ENCODE peak calls at places on chromosomes 1 and 21, in nine cellular contexts. One of them, this sample, is unnamed.

GRCh38 chr1:156848461-156849150 is 10.3 kb downstream of the INSRR start:
- DNase-seq in NCI-H187: no peak
- DNase-seq in stimulated activated naive CD8-positive, alpha-beta T cell treated with anti-CD3 and anti-CD28 coated beads, Interleukin-15, Interleukin-2, amounts not matched to agents 100 U/mL and 50 U/mL, for 24 hours: peak
- DNase-seq in amniotic epithelial cell: no peak
- DNase-seq in iPS-NIHi11: peak
- DNase-seq in IMR-90: no peak
- DNase-seq in H54: no peak
- DNase-seq in stimulated activated effector memory CD8-positive, alpha-beta T cell treated with anti-CD3 and anti-CD28 coated beads, Interleukin-12 subunit alpha, Interleukin-12 subunit beta, amount 100 ng/mL, for 72 hours: peak
- DNase-seq in activated CD4-positive, alpha-beta T cell treated with anti-CD3 and anti-CD28 coated beads, Interleukin-2, amount 50 U/mL, for 1 hour: peak
- DNase-seq in this sample: no peak

GRCh38 chr1:75724472-75725022 is at the start of gene ACADM:
- DNase-seq in stimulated activated naive CD8-positive, alpha-beta T cell treated with anti-CD3 and anti-CD28 coated beads, Interleukin-15, Interleukin-2, amounts not matched to agents 100 U/mL and 50 U/mL, for 24 hours: peak
- DNase-seq in stimulated activated effector memory CD8-positive, alpha-beta T cell treated with anti-CD3 and anti-CD28 coated beads, Interleukin-12 subunit alpha, Interleukin-12 subunit beta, amount 100 ng/mL, for 72 hours: peak
- DNase-seq in activated CD4-positive, alpha-beta T cell treated with anti-CD3 and anti-CD28 coated beads, Interleukin-2, amount 50 U/mL, for 1 hour: peak
- DNase-seq in NCI-H187: peak
- DNase-seq in IMR-90: peak
- DNase-seq in iPS-NIHi11: peak
- DNase-seq in H54: peak
- DNase-seq in amniotic epithelial cell: peak
- DNase-seq in this sample: peak

GRCh38 chr1:67736750-67737149 is 51.7 kb downstream of the GADD45A start:
- DNase-seq in iPS-NIHi11: no peak
- DNase-seq in amniotic epithelial cell: no peak
- DNase-seq in NCI-H187: no peak
- DNase-seq in stimulated activated effector memory CD8-positive, alpha-beta T cell treated with anti-CD3 and anti-CD28 coated beads, Interleukin-12 subunit alpha, Interleukin-12 subunit beta, amount 100 ng/mL, for 72 hours: no peak
- DNase-seq in activated CD4-positive, alpha-beta T cell treated with anti-CD3 and anti-CD28 coated beads, Interleukin-2, amount 50 U/mL, for 1 hour: no peak
- DNase-seq in H54: no peak
- DNase-seq in IMR-90: no peak
- DNase-seq in stimulated activated naive CD8-positive, alpha-beta T cell treated with anti-CD3 and anti-CD28 coated beads, Interleukin-15, Interleukin-2, amounts not matched to agents 100 U/mL and 50 U/mL, for 24 hours: no peak
- DNase-seq in this sample: no peak

GRCh38 chr1:111290640-111291039 is at the start of gene CHIA:
- DNase-seq in stimulated activated naive CD8-positive, alpha-beta T cell treated with anti-CD3 and anti-CD28 coated beads, Interleukin-15, Interleukin-2, amounts not matched to agents 100 U/mL and 50 U/mL, for 24 hours: no peak
- DNase-seq in NCI-H187: peak
- DNase-seq in stimulated activated effector memory CD8-positive, alpha-beta T cell treated with anti-CD3 and anti-CD28 coated beads, Interleukin-12 subunit alpha, Interleukin-12 subunit beta, amount 100 ng/mL, for 72 hours: no peak
- DNase-seq in IMR-90: no peak
- DNase-seq in H54: no peak
- DNase-seq in activated CD4-positive, alpha-beta T cell treated with anti-CD3 and anti-CD28 coated beads, Interleukin-2, amount 50 U/mL, for 1 hour: no peak
- DNase-seq in amniotic epithelial cell: no peak
- DNase-seq in iPS-NIHi11: no peak
- DNase-seq in this sample: no peak

GRCh38 chr1:65231718-65232330 is 77.5 kb upstream of the DNAJC6 start:
- DNase-seq in amniotic epithelial cell: no peak
- DNase-seq in IMR-90: no peak
- DNase-seq in stimulated activated effector memory CD8-positive, alpha-beta T cell treated with anti-CD3 and anti-CD28 coated beads, Interleukin-12 subunit alpha, Interleukin-12 subunit beta, amount 100 ng/mL, for 72 hours: no peak
- DNase-seq in H54: no peak
- DNase-seq in iPS-NIHi11: no peak
- DNase-seq in activated CD4-positive, alpha-beta T cell treated with anti-CD3 and anti-CD28 coated beads, Interleukin-2, amount 50 U/mL, for 1 hour: no peak
- DNase-seq in NCI-H187: no peak
- DNase-seq in stimulated activated naive CD8-positive, alpha-beta T cell treated with anti-CD3 and anti-CD28 coated beads, Interleukin-15, Interleukin-2, amounts not matched to agents 100 U/mL and 50 U/mL, for 24 hours: no peak
- DNase-seq in this sample: no peak

GRCh38 chr1:41721039-41721438 is 197.7 kb downstream of the HIVEP3 start:
- DNase-seq in activated CD4-positive, alpha-beta T cell treated with anti-CD3 and anti-CD28 coated beads, Interleukin-2, amount 50 U/mL, for 1 hour: no peak
- DNase-seq in amniotic epithelial cell: no peak
- DNase-seq in NCI-H187: no peak
- DNase-seq in IMR-90: no peak
- DNase-seq in iPS-NIHi11: no peak
- DNase-seq in stimulated activated effector memory CD8-positive, alpha-beta T cell treated with anti-CD3 and anti-CD28 coated beads, Interleukin-12 subunit alpha, Interleukin-12 subunit beta, amount 100 ng/mL, for 72 hours: no peak
- DNase-seq in H54: no peak
- DNase-seq in stimulated activated naive CD8-positive, alpha-beta T cell treated with anti-CD3 and anti-CD28 coated beads, Interleukin-15, Interleukin-2, amounts not matched to agents 100 U/mL and 50 U/mL, for 24 hours: no peak
- DNase-seq in this sample: no peak

GRCh38 chr1:192251735-192252134 is 65.1 kb upstream of the RGS21 start:
- DNase-seq in H54: no peak
- DNase-seq in stimulated activated naive CD8-positive, alpha-beta T cell treated with anti-CD3 and anti-CD28 coated beads, Interleukin-15, Interleukin-2, amounts not matched to agents 100 U/mL and 50 U/mL, for 24 hours: no peak
- DNase-seq in activated CD4-positive, alpha-beta T cell treated with anti-CD3 and anti-CD28 coated beads, Interleukin-2, amount 50 U/mL, for 1 hour: no peak
- DNase-seq in stimulated activated effector memory CD8-positive, alpha-beta T cell treated with anti-CD3 and anti-CD28 coated beads, Interleukin-12 subunit alpha, Interleukin-12 subunit beta, amount 100 ng/mL, for 72 hours: no peak
- DNase-seq in amniotic epithelial cell: no peak
- DNase-seq in NCI-H187: no peak
- DNase-seq in IMR-90: no peak
- DNase-seq in iPS-NIHi11: no peak
- DNase-seq in this sample: no peak

GRCh38 chr1:45012639-45013278 is 705 bp downstream of the UROD start:
- DNase-seq in activated CD4-positive, alpha-beta T cell treated with anti-CD3 and anti-CD28 coated beads, Interleukin-2, amount 50 U/mL, for 1 hour: peak
- DNase-seq in stimulated activated naive CD8-positive, alpha-beta T cell treated with anti-CD3 and anti-CD28 coated beads, Interleukin-15, Interleukin-2, amounts not matched to agents 100 U/mL and 50 U/mL, for 24 hours: peak
- DNase-seq in NCI-H187: no peak
- DNase-seq in H54: peak
- DNase-seq in iPS-NIHi11: peak
- DNase-seq in stimulated activated effector memory CD8-positive, alpha-beta T cell treated with anti-CD3 and anti-CD28 coated beads, Interleukin-12 subunit alpha, Interleukin-12 subunit beta, amount 100 ng/mL, for 72 hours: no peak
- DNase-seq in amniotic epithelial cell: peak
- DNase-seq in IMR-90: peak
- DNase-seq in this sample: no peak

GRCh38 chr1:198775606-198776005 is 136.8 kb downstream of the PTPRC start:
- DNase-seq in stimulated activated naive CD8-positive, alpha-beta T cell treated with anti-CD3 and anti-CD28 coated beads, Interleukin-15, Interleukin-2, amounts not matched to agents 100 U/mL and 50 U/mL, for 24 hours: no peak
- DNase-seq in amniotic epithelial cell: peak
- DNase-seq in IMR-90: peak
- DNase-seq in NCI-H187: no peak
- DNase-seq in H54: no peak
- DNase-seq in stimulated activated effector memory CD8-positive, alpha-beta T cell treated with anti-CD3 and anti-CD28 coated beads, Interleukin-12 subunit alpha, Interleukin-12 subunit beta, amount 100 ng/mL, for 72 hours: no peak
- DNase-seq in iPS-NIHi11: no peak
- DNase-seq in activated CD4-positive, alpha-beta T cell treated with anti-CD3 and anti-CD28 coated beads, Interleukin-2, amount 50 U/mL, for 1 hour: no peak
- DNase-seq in this sample: no peak

GRCh38 chr21:45504516-45505415 is 37.5 kb downstream of the SLC19A1 start:
- DNase-seq in NCI-H187: no peak
- DNase-seq in H54: no peak
- DNase-seq in amniotic epithelial cell: no peak
- DNase-seq in iPS-NIHi11: no peak
- DNase-seq in activated CD4-positive, alpha-beta T cell treated with anti-CD3 and anti-CD28 coated beads, Interleukin-2, amount 50 U/mL, for 1 hour: no peak
- DNase-seq in stimulated activated naive CD8-positive, alpha-beta T cell treated with anti-CD3 and anti-CD28 coated beads, Interleukin-15, Interleukin-2, amounts not matched to agents 100 U/mL and 50 U/mL, for 24 hours: no peak
- DNase-seq in IMR-90: no peak
- DNase-seq in stimulated activated effector memory CD8-positive, alpha-beta T cell treated with anti-CD3 and anti-CD28 coated beads, Interleukin-12 subunit alpha, Interleukin-12 subunit beta, amount 100 ng/mL, for 72 hours: no peak
- DNase-seq in this sample: no peak

GRCh38 chr21:34523019-34523418 is 11.0 kb upstream of the KCNE1 start:
- DNase-seq in IMR-90: no peak
- DNase-seq in activated CD4-positive, alpha-beta T cell treated with anti-CD3 and anti-CD28 coated beads, Interleukin-2, amount 50 U/mL, for 1 hour: no peak
- DNase-seq in iPS-NIHi11: no peak
- DNase-seq in H54: no peak
- DNase-seq in stimulated activated effector memory CD8-positive, alpha-beta T cell treated with anti-CD3 and anti-CD28 coated beads, Interleukin-12 subunit alpha, Interleukin-12 subunit beta, amount 100 ng/mL, for 72 hours: no peak
- DNase-seq in amniotic epithelial cell: no peak
- DNase-seq in NCI-H187: no peak
- DNase-seq in stimulated activated naive CD8-positive, alpha-beta T cell treated with anti-CD3 and anti-CD28 coated beads, Interleukin-15, Interleukin-2, amounts not matched to agents 100 U/mL and 50 U/mL, for 24 hours: no peak
- DNase-seq in this sample: no peak

GRCh38 chr1:15833069-15833679 is 14.3 kb upstream of the SPEN start:
- DNase-seq in iPS-NIHi11: no peak
- DNase-seq in H54: no peak
- DNase-seq in NCI-H187: peak
- DNase-seq in activated CD4-positive, alpha-beta T cell treated with anti-CD3 and anti-CD28 coated beads, Interleukin-2, amount 50 U/mL, for 1 hour: peak
- DNase-seq in IMR-90: no peak
- DNase-seq in stimulated activated effector memory CD8-positive, alpha-beta T cell treated with anti-CD3 and anti-CD28 coated beads, Interleukin-12 subunit alpha, Interleukin-12 subunit beta, amount 100 ng/mL, for 72 hours: peak
- DNase-seq in stimulated activated naive CD8-positive, alpha-beta T cell treated with anti-CD3 and anti-CD28 coated beads, Interleukin-15, Interleukin-2, amounts not matched to agents 100 U/mL and 50 U/mL, for 24 hours: peak
- DNase-seq in amniotic epithelial cell: peak
- DNase-seq in this sample: no peak

GRCh38 chr1:155929057-155929456 is 5.2 kb downstream of the KHDC4 start:
- DNase-seq in H54: no peak
- DNase-seq in amniotic epithelial cell: peak
- DNase-seq in NCI-H187: no peak
- DNase-seq in stimulated activated naive CD8-positive, alpha-beta T cell treated with anti-CD3 and anti-CD28 coated beads, Interleukin-15, Interleukin-2, amounts not matched to agents 100 U/mL and 50 U/mL, for 24 hours: no peak
- DNase-seq in iPS-NIHi11: no peak
- DNase-seq in activated CD4-positive, alpha-beta T cell treated with anti-CD3 and anti-CD28 coated beads, Interleukin-2, amount 50 U/mL, for 1 hour: no peak
- DNase-seq in stimulated activated effector memory CD8-positive, alpha-beta T cell treated with anti-CD3 and anti-CD28 coated beads, Interleukin-12 subunit alpha, Interleukin-12 subunit beta, amount 100 ng/mL, for 72 hours: no peak
- DNase-seq in IMR-90: no peak
- DNase-seq in this sample: no peak

GRCh38 chr1:179785025-179785424 is 41.9 kb downstream of the FAM163A start:
- DNase-seq in NCI-H187: no peak
- DNase-seq in activated CD4-positive, alpha-beta T cell treated with anti-CD3 and anti-CD28 coated beads, Interleukin-2, amount 50 U/mL, for 1 hour: no peak
- DNase-seq in stimulated activated naive CD8-positive, alpha-beta T cell treated with anti-CD3 and anti-CD28 coated beads, Interleukin-15, Interleukin-2, amounts not matched to agents 100 U/mL and 50 U/mL, for 24 hours: no peak
- DNase-seq in IMR-90: no peak
- DNase-seq in H54: no peak
- DNase-seq in iPS-NIHi11: no peak
- DNase-seq in amniotic epithelial cell: peak
- DNase-seq in stimulated activated effector memory CD8-positive, alpha-beta T cell treated with anti-CD3 and anti-CD28 coated beads, Interleukin-12 subunit alpha, Interleukin-12 subunit beta, amount 100 ng/mL, for 72 hours: no peak
- DNase-seq in this sample: no peak

GRCh38 chr21:41506526-41507520 is 1.1 kb downstream of the TMPRSS2 start:
- DNase-seq in H54: no peak
- DNase-seq in amniotic epithelial cell: no peak
- DNase-seq in NCI-H187: no peak
- DNase-seq in stimulated activated effector memory CD8-positive, alpha-beta T cell treated with anti-CD3 and anti-CD28 coated beads, Interleukin-12 subunit alpha, Interleukin-12 subunit beta, amount 100 ng/mL, for 72 hours: no peak
- DNase-seq in IMR-90: no peak
- DNase-seq in stimulated activated naive CD8-positive, alpha-beta T cell treated with anti-CD3 and anti-CD28 coated beads, Interleukin-15, Interleukin-2, amounts not matched to agents 100 U/mL and 50 U/mL, for 24 hours: no peak
- DNase-seq in iPS-NIHi11: peak
- DNase-seq in activated CD4-positive, alpha-beta T cell treated with anti-CD3 and anti-CD28 coated beads, Interleukin-2, amount 50 U/mL, for 1 hour: no peak
- DNase-seq in this sample: no peak

GRCh38 chr1:235069577-235070563 is 58.8 kb downstream of the TOMM20 start:
- DNase-seq in stimulated activated effector memory CD8-positive, alpha-beta T cell treated with anti-CD3 and anti-CD28 coated beads, Interleukin-12 subunit alpha, Interleukin-12 subunit beta, amount 100 ng/mL, for 72 hours: no peak
- DNase-seq in iPS-NIHi11: no peak
- DNase-seq in H54: no peak
- DNase-seq in IMR-90: peak
- DNase-seq in amniotic epithelial cell: peak
- DNase-seq in NCI-H187: no peak
- DNase-seq in stimulated activated naive CD8-positive, alpha-beta T cell treated with anti-CD3 and anti-CD28 coated beads, Interleukin-15, Interleukin-2, amounts not matched to agents 100 U/mL and 50 U/mL, for 24 hours: no peak
- DNase-seq in activated CD4-positive, alpha-beta T cell treated with anti-CD3 and anti-CD28 coated beads, Interleukin-2, amount 50 U/mL, for 1 hour: no peak
- DNase-seq in this sample: peak

GRCh38 chr1:227192163-227192562 is 126.1 kb downstream of the CDC42BPA start:
- DNase-seq in H54: peak
- DNase-seq in amniotic epithelial cell: peak
- DNase-seq in iPS-NIHi11: peak
- DNase-seq in IMR-90: peak
- DNase-seq in stimulated activated effector memory CD8-positive, alpha-beta T cell treated with anti-CD3 and anti-CD28 coated beads, Interleukin-12 subunit alpha, Interleukin-12 subunit beta, amount 100 ng/mL, for 72 hours: no peak
- DNase-seq in activated CD4-positive, alpha-beta T cell treated with anti-CD3 and anti-CD28 coated beads, Interleukin-2, amount 50 U/mL, for 1 hour: no peak
- DNase-seq in stimulated activated naive CD8-positive, alpha-beta T cell treated with anti-CD3 and anti-CD28 coated beads, Interleukin-15, Interleukin-2, amounts not matched to agents 100 U/mL and 50 U/mL, for 24 hours: peak
- DNase-seq in NCI-H187: no peak
- DNase-seq in this sample: peak

GRCh38 chr1:170805957-170806662 is 129.2 kb upstream of the MROH9 start:
- DNase-seq in activated CD4-positive, alpha-beta T cell treated with anti-CD3 and anti-CD28 coated beads, Interleukin-2, amount 50 U/mL, for 1 hour: no peak
- DNase-seq in amniotic epithelial cell: no peak
- DNase-seq in NCI-H187: no peak
- DNase-seq in IMR-90: peak
- DNase-seq in stimulated activated naive CD8-positive, alpha-beta T cell treated with anti-CD3 and anti-CD28 coated beads, Interleukin-15, Interleukin-2, amounts not matched to agents 100 U/mL and 50 U/mL, for 24 hours: no peak
- DNase-seq in stimulated activated effector memory CD8-positive, alpha-beta T cell treated with anti-CD3 and anti-CD28 coated beads, Interleukin-12 subunit alpha, Interleukin-12 subunit beta, amount 100 ng/mL, for 72 hours: no peak
- DNase-seq in H54: no peak
- DNase-seq in iPS-NIHi11: no peak
- DNase-seq in this sample: no peak

GRCh38 chr1:203025721-203026665 is at the start of gene PPFIA4:
- DNase-seq in amniotic epithelial cell: peak
- DNase-seq in stimulated activated naive CD8-positive, alpha-beta T cell treated with anti-CD3 and anti-CD28 coated beads, Interleukin-15, Interleukin-2, amounts not matched to agents 100 U/mL and 50 U/mL, for 24 hours: peak
- DNase-seq in NCI-H187: peak
- DNase-seq in IMR-90: peak
- DNase-seq in iPS-NIHi11: peak
- DNase-seq in activated CD4-positive, alpha-beta T cell treated with anti-CD3 and anti-CD28 coated beads, Interleukin-2, amount 50 U/mL, for 1 hour: peak
- DNase-seq in stimulated activated effector memory CD8-positive, alpha-beta T cell treated with anti-CD3 and anti-CD28 coated beads, Interleukin-12 subunit alpha, Interleukin-12 subunit beta, amount 100 ng/mL, for 72 hours: peak
- DNase-seq in H54: peak
- DNase-seq in this sample: no peak

GRCh38 chr21:31351438-31351837 is 7.4 kb upstream of the TIAM1 start:
- DNase-seq in amniotic epithelial cell: peak
- DNase-seq in activated CD4-positive, alpha-beta T cell treated with anti-CD3 and anti-CD28 coated beads, Interleukin-2, amount 50 U/mL, for 1 hour: no peak
- DNase-seq in stimulated activated naive CD8-positive, alpha-beta T cell treated with anti-CD3 and anti-CD28 coated beads, Interleukin-15, Interleukin-2, amounts not matched to agents 100 U/mL and 50 U/mL, for 24 hours: no peak
- DNase-seq in IMR-90: peak
- DNase-seq in H54: peak
- DNase-seq in iPS-NIHi11: peak
- DNase-seq in stimulated activated effector memory CD8-positive, alpha-beta T cell treated with anti-CD3 and anti-CD28 coated beads, Interleukin-12 subunit alpha, Interleukin-12 subunit beta, amount 100 ng/mL, for 72 hours: no peak
- DNase-seq in NCI-H187: no peak
- DNase-seq in this sample: no peak

GRCh38 chr1:225454733-225455132 is 26.9 kb upstream of the LBR start:
- DNase-seq in activated CD4-positive, alpha-beta T cell treated with anti-CD3 and anti-CD28 coated beads, Interleukin-2, amount 50 U/mL, for 1 hour: no peak
- DNase-seq in amniotic epithelial cell: peak
- DNase-seq in iPS-NIHi11: no peak
- DNase-seq in IMR-90: peak
- DNase-seq in H54: peak
- DNase-seq in NCI-H187: no peak
- DNase-seq in stimulated activated naive CD8-positive, alpha-beta T cell treated with anti-CD3 and anti-CD28 coated beads, Interleukin-15, Interleukin-2, amounts not matched to agents 100 U/mL and 50 U/mL, for 24 hours: peak
- DNase-seq in stimulated activated effector memory CD8-positive, alpha-beta T cell treated with anti-CD3 and anti-CD28 coated beads, Interleukin-12 subunit alpha, Interleukin-12 subunit beta, amount 100 ng/mL, for 72 hours: peak
- DNase-seq in this sample: peak

GRCh38 chr1:87513270-87513669 is 184.6 kb downstream of the LMO4 start:
- DNase-seq in NCI-H187: no peak
- DNase-seq in IMR-90: peak
- DNase-seq in stimulated activated effector memory CD8-positive, alpha-beta T cell treated with anti-CD3 and anti-CD28 coated beads, Interleukin-12 subunit alpha, Interleukin-12 subunit beta, amount 100 ng/mL, for 72 hours: no peak
- DNase-seq in stimulated activated naive CD8-positive, alpha-beta T cell treated with anti-CD3 and anti-CD28 coated beads, Interleukin-15, Interleukin-2, amounts not matched to agents 100 U/mL and 50 U/mL, for 24 hours: no peak
- DNase-seq in amniotic epithelial cell: peak
- DNase-seq in activated CD4-positive, alpha-beta T cell treated with anti-CD3 and anti-CD28 coated beads, Interleukin-2, amount 50 U/mL, for 1 hour: no peak
- DNase-seq in iPS-NIHi11: peak
- DNase-seq in H54: no peak
- DNase-seq in this sample: no peak

GRCh38 chr1:217562229-217562878 is 68.5 kb downstream of the GPATCH2 start:
- DNase-seq in H54: peak
- DNase-seq in stimulated activated naive CD8-positive, alpha-beta T cell treated with anti-CD3 and anti-CD28 coated beads, Interleukin-15, Interleukin-2, amounts not matched to agents 100 U/mL and 50 U/mL, for 24 hours: no peak
- DNase-seq in NCI-H187: no peak
- DNase-seq in IMR-90: peak
- DNase-seq in iPS-NIHi11: no peak
- DNase-seq in amniotic epithelial cell: peak
- DNase-seq in activated CD4-positive, alpha-beta T cell treated with anti-CD3 and anti-CD28 coated beads, Interleukin-2, amount 50 U/mL, for 1 hour: no peak
- DNase-seq in stimulated activated effector memory CD8-positive, alpha-beta T cell treated with anti-CD3 and anti-CD28 coated beads, Interleukin-12 subunit alpha, Interleukin-12 subunit beta, amount 100 ng/mL, for 72 hours: no peak
- DNase-seq in this sample: peak

GRCh38 chr21:44869860-44870747 is 3.4 kb downstream of the PTTG1IP start:
- DNase-seq in H54: peak
- DNase-seq in NCI-H187: no peak
- DNase-seq in activated CD4-positive, alpha-beta T cell treated with anti-CD3 and anti-CD28 coated beads, Interleukin-2, amount 50 U/mL, for 1 hour: no peak
- DNase-seq in stimulated activated naive CD8-positive, alpha-beta T cell treated with anti-CD3 and anti-CD28 coated beads, Interleukin-15, Interleukin-2, amounts not matched to agents 100 U/mL and 50 U/mL, for 24 hours: no peak
- DNase-seq in amniotic epithelial cell: peak
- DNase-seq in stimulated activated effector memory CD8-positive, alpha-beta T cell treated with anti-CD3 and anti-CD28 coated beads, Interleukin-12 subunit alpha, Interleukin-12 subunit beta, amount 100 ng/mL, for 72 hours: no peak
- DNase-seq in IMR-90: peak
- DNase-seq in iPS-NIHi11: no peak
- DNase-seq in this sample: peak

GRCh38 chr1:214199585-214199984 is 81.4 kb upstream of the SMYD2 start:
- DNase-seq in H54: no peak
- DNase-seq in stimulated activated effector memory CD8-positive, alpha-beta T cell treated with anti-CD3 and anti-CD28 coated beads, Interleukin-12 subunit alpha, Interleukin-12 subunit beta, amount 100 ng/mL, for 72 hours: no peak
- DNase-seq in amniotic epithelial cell: no peak
- DNase-seq in iPS-NIHi11: no peak
- DNase-seq in activated CD4-positive, alpha-beta T cell treated with anti-CD3 and anti-CD28 coated beads, Interleukin-2, amount 50 U/mL, for 1 hour: no peak
- DNase-seq in NCI-H187: no peak
- DNase-seq in stimulated activated naive CD8-positive, alpha-beta T cell treated with anti-CD3 and anti-CD28 coated beads, Interleukin-15, Interleukin-2, amounts not matched to agents 100 U/mL and 50 U/mL, for 24 hours: no peak
- DNase-seq in IMR-90: no peak
- DNase-seq in this sample: no peak

GRCh38 chr21:25350056-25350455 is 257.2 kb downstream of the MRPL39 start:
- DNase-seq in amniotic epithelial cell: no peak
- DNase-seq in stimulated activated effector memory CD8-positive, alpha-beta T cell treated with anti-CD3 and anti-CD28 coated beads, Interleukin-12 subunit alpha, Interleukin-12 subunit beta, amount 100 ng/mL, for 72 hours: peak
- DNase-seq in stimulated activated naive CD8-positive, alpha-beta T cell treated with anti-CD3 and anti-CD28 coated beads, Interleukin-15, Interleukin-2, amounts not matched to agents 100 U/mL and 50 U/mL, for 24 hours: peak
- DNase-seq in NCI-H187: no peak
- DNase-seq in IMR-90: peak
- DNase-seq in H54: peak
- DNase-seq in activated CD4-positive, alpha-beta T cell treated with anti-CD3 and anti-CD28 coated beads, Interleukin-2, amount 50 U/mL, for 1 hour: peak
- DNase-seq in iPS-NIHi11: peak
- DNase-seq in this sample: no peak

GRCh38 chr1:1591452-1591851 is 8.5 kb downstream of the FNDC10 start:
- DNase-seq in IMR-90: peak
- DNase-seq in NCI-H187: no peak
- DNase-seq in stimulated activated effector memory CD8-positive, alpha-beta T cell treated with anti-CD3 and anti-CD28 coated beads, Interleukin-12 subunit alpha, Interleukin-12 subunit beta, amount 100 ng/mL, for 72 hours: no peak
- DNase-seq in iPS-NIHi11: no peak
- DNase-seq in H54: no peak
- DNase-seq in activated CD4-positive, alpha-beta T cell treated with anti-CD3 and anti-CD28 coated beads, Interleukin-2, amount 50 U/mL, for 1 hour: no peak
- DNase-seq in stimulated activated naive CD8-positive, alpha-beta T cell treated with anti-CD3 and anti-CD28 coated beads, Interleukin-15, Interleukin-2, amounts not matched to agents 100 U/mL and 50 U/mL, for 24 hours: no peak
- DNase-seq in amniotic epithelial cell: no peak
- DNase-seq in this sample: no peak

GRCh38 chr1:172429324-172430127 is 9.0 kb downstream of the C1orf105 start:
- DNase-seq in iPS-NIHi11: peak
- DNase-seq in activated CD4-positive, alpha-beta T cell treated with anti-CD3 and anti-CD28 coated beads, Interleukin-2, amount 50 U/mL, for 1 hour: peak
- DNase-seq in stimulated activated naive CD8-positive, alpha-beta T cell treated with anti-CD3 and anti-CD28 coated beads, Interleukin-15, Interleukin-2, amounts not matched to agents 100 U/mL and 50 U/mL, for 24 hours: peak
- DNase-seq in H54: no peak
- DNase-seq in amniotic epithelial cell: peak
- DNase-seq in NCI-H187: peak
- DNase-seq in IMR-90: peak
- DNase-seq in stimulated activated effector memory CD8-positive, alpha-beta T cell treated with anti-CD3 and anti-CD28 coated beads, Interleukin-12 subunit alpha, Interleukin-12 subunit beta, amount 100 ng/mL, for 72 hours: no peak
- DNase-seq in this sample: peak

GRCh38 chr1:33273961-33274371 is 17.7 kb downstream of the ZNF362 start:
- DNase-seq in IMR-90: no peak
- DNase-seq in stimulated activated effector memory CD8-positive, alpha-beta T cell treated with anti-CD3 and anti-CD28 coated beads, Interleukin-12 subunit alpha, Interleukin-12 subunit beta, amount 100 ng/mL, for 72 hours: no peak
- DNase-seq in stimulated activated naive CD8-positive, alpha-beta T cell treated with anti-CD3 and anti-CD28 coated beads, Interleukin-15, Interleukin-2, amounts not matched to agents 100 U/mL and 50 U/mL, for 24 hours: no peak
- DNase-seq in amniotic epithelial cell: peak
- DNase-seq in activated CD4-positive, alpha-beta T cell treated with anti-CD3 and anti-CD28 coated beads, Interleukin-2, amount 50 U/mL, for 1 hour: no peak
- DNase-seq in NCI-H187: no peak
- DNase-seq in iPS-NIHi11: no peak
- DNase-seq in H54: no peak
- DNase-seq in this sample: no peak

GRCh38 chr21:15122241-15122640 is 57.4 kb upstream of the NRIP1 start:
- DNase-seq in H54: no peak
- DNase-seq in NCI-H187: no peak
- DNase-seq in iPS-NIHi11: no peak
- DNase-seq in activated CD4-positive, alpha-beta T cell treated with anti-CD3 and anti-CD28 coated beads, Interleukin-2, amount 50 U/mL, for 1 hour: no peak
- DNase-seq in stimulated activated naive CD8-positive, alpha-beta T cell treated with anti-CD3 and anti-CD28 coated beads, Interleukin-15, Interleukin-2, amounts not matched to agents 100 U/mL and 50 U/mL, for 24 hours: no peak
- DNase-seq in stimulated activated effector memory CD8-positive, alpha-beta T cell treated with anti-CD3 and anti-CD28 coated beads, Interleukin-12 subunit alpha, Interleukin-12 subunit beta, amount 100 ng/mL, for 72 hours: no peak
- DNase-seq in IMR-90: no peak
- DNase-seq in amniotic epithelial cell: no peak
- DNase-seq in this sample: no peak

GRCh38 chr1:23562138-23562819 is 3.0 kb upstream of the ID3 start:
- DNase-seq in amniotic epithelial cell: peak
- DNase-seq in NCI-H187: peak
- DNase-seq in iPS-NIHi11: peak
- DNase-seq in activated CD4-positive, alpha-beta T cell treated with anti-CD3 and anti-CD28 coated beads, Interleukin-2, amount 50 U/mL, for 1 hour: peak
- DNase-seq in IMR-90: peak
- DNase-seq in stimulated activated effector memory CD8-positive, alpha-beta T cell treated with anti-CD3 and anti-CD28 coated beads, Interleukin-12 subunit alpha, Interleukin-12 subunit beta, amount 100 ng/mL, for 72 hours: no peak
- DNase-seq in H54: peak
- DNase-seq in stimulated activated naive CD8-positive, alpha-beta T cell treated with anti-CD3 and anti-CD28 coated beads, Interleukin-15, Interleukin-2, amounts not matched to agents 100 U/mL and 50 U/mL, for 24 hours: peak
- DNase-seq in this sample: peak